ENCODE peak calls at places on chromosome 13, in five cellular contexts. V is body of pancreas, X is cardiac fibroblast, T is suprapubic skin, Q is astrocyte of the spinal cord. Y is an unnamed sample.

GRCh38 chr13:52925221-52925620 is 76.8 kb upstream of the PCDH8 start:
- DNase-seq in X (no peak), V (no peak), Q (no peak), T (no peak), Y (no peak)

GRCh38 chr13:103431880-103432279 is 365.7 kb upstream of the SLC10A2 start:
- DNase-seq in V (no peak), X (no peak), T (no peak), Q (no peak), Y (no peak)

GRCh38 chr13:70703755-70704154 is 595.5 kb upstream of the KLHL1 start:
- DNase-seq in V (no peak), X (no peak), T (no peak), Q (no peak), Y (no peak)

GRCh38 chr13:44573071-44573470 is 3.1 kb downstream of the TSC22D1 start:
- DNase-seq in V (no peak), T (no peak), Q (no peak), X (no peak), Y (no peak)

GRCh38 chr13:99895999-99896695 is 75.4 kb downstream of the ZIC5 start:
- DNase-seq in T (no peak), X (no peak), Q (no peak), V (no peak), Y (no peak)

GRCh38 chr13:48853381-48854102 is 122.2 kb upstream of the FNDC3A start:
- DNase-seq in V (peak), T (no peak), X (peak), Q (peak), Y (no peak)

GRCh38 chr13:21733475-21734311 is 62.8 kb downstream of the FGF9 start:
- DNase-seq in T (no peak), X (no peak), Q (no peak), V (no peak), Y (no peak)

GRCh38 chr13:104106705-104107393 is 1040.6 kb upstream of the SLC10A2 start:
- DNase-seq in V (peak), X (peak), T (no peak), Q (peak), Y (no peak)

GRCh38 chr13:82905071-82905470 is 977.2 kb downstream of the SLITRK1 start:
- DNase-seq in T (no peak), Q (no peak), X (no peak), V (no peak), Y (no peak)

DNA sequence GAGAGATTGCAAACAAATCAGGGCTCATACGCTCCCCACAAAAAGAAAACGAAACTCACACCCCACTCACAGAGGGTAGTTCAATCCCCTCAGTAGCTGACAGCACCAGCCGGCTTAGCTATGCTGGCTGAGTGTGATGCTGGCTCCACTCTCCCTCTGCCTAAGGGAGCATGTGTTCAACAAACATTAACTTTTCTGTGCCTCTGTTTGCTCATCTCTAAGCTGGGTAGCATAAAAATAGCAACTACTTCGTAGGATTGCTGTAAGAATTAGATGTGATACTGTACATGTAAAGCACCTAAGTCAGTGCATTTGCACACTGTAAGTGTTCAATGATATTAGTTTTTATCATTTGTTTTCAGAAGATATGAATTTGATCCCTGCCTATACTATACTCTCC is 282.5 kb downstream of the FOXO1 start:
- DNase-seq in Q (no peak), T (no peak), V (no peak), X (no peak), Y (no peak)
- TF ChIP-seq CTCF in Q (no peak), T (no peak), V (no peak), X (no peak), Y (no peak)

GRCh38 chr13:109745702-109746101 is 40.7 kb downstream of the IRS2 start:
- DNase-seq in V (no peak), T (no peak), Q (no peak), X (no peak), Y (no peak)

GRCh38 chr13:109745060-109745459 is 41.3 kb downstream of the IRS2 start:
- DNase-seq in Q (no peak), X (no peak), T (no peak), V (no peak), Y (no peak)

GRCh38 chr13:109743706-109744453 is 42.5 kb downstream of the IRS2 start:
- DNase-seq in Q (peak), T (no peak), X (peak), V (peak), Y (no peak)

GRCh38 chr13:109746364-109746763 is 40.0 kb downstream of the IRS2 start:
- DNase-seq in V (no peak), X (no peak), Q (no peak), T (no peak), Y (no peak)

DNA sequence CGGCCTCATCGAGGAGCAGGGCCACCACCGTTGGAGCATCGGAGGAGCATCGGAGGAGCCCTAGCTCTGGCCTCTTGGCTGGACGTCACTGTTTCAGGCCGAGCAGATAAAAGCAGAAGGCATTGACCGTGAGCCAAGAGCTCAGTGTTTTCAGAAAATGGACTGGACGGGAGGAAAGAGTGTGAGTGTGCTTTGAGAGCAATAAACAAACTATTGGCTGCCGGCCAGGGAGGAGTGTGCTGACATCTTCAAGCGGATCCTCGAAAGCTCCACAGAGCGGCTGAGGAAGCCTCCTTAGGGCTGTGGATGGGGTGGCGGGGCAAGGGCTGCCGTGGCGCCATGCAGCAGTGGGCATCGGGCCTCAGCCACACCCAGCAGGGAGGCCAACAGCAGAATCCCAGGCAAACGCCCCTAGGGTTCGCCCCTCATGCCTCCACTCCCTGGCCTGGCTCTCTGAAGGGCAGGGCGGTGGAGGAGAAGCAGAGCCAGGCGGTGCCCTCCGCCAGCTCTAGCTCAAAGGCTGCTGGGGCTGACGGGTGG is 41.8 kb downstream of the IRS2 start:
- DNase-seq in Q (peak), V (peak), T (no peak), X (peak), Y (no peak)
- H3K4me3 ChIP-seq in Q (no peak), V (no peak), T (no peak), X (no peak), Y (no peak)

DNA sequence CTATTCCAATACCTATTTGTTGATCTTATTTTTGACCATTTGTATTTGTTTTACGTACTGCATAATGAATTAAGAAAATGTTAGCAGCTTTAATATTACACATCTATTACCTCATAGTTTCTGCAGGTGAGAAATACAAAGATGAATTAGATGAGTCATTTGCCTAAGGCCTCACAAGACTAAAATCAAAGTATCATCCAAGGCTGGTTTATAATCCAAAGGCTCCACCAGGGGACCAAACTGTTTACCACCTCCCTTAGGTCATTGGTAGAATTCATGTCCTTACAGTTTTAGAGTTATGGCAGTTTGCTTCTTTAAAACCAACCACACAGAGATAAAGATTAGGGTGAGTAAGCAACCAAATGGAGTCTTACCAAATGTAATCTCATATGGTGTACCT is 848.1 kb downstream of the SLITRK6 start:
- DNase-seq in X (no peak), T (no peak), V (no peak), Q (no peak), Y (no peak)
- TF ChIP-seq CTCF in X (no peak), T (no peak), V (no peak), Q (no peak), Y (no peak)

GRCh38 chr13:113838711-113839201 is 25.1 kb downstream of the GAS6 start:
- DNase-seq in T (no peak), Q (no peak), V (no peak), X (no peak), Y (no peak)

GRCh38 chr13:113840541-113841354 is 23.1 kb downstream of the GAS6 start:
- DNase-seq in V (peak), Q (no peak), X (no peak), T (no peak), Y (no peak)

GRCh38 chr13:113837554-113838355 is 26.1 kb downstream of the GAS6 start:
- DNase-seq in V (peak), T (peak), Q (peak), X (peak), Y (peak)

GRCh38 chr13:113841355-113841653 is 22.6 kb downstream of the GAS6 start:
- DNase-seq in V (no peak), X (no peak), T (no peak), Q (no peak), Y (no peak)

GRCh38 chr13:113839536-113840204 is 24.2 kb downstream of the GAS6 start:
- DNase-seq in X (no peak), V (peak), Q (no peak), T (no peak), Y (no peak)
- H3K4me3 ChIP-seq in X (no peak), V (no peak), Q (no peak), T (no peak), Y (no peak)